ENCODE peak calls at places on chromosome 9, in four cellular contexts. F is SW 1271, M is NCI-H1092 treated with DMSO at 0.1 percent for 48 hours, X is posterior vena cava. B is an unnamed sample.

GRCh38 chr9:4235951-4236804 is 63.7 kb downstream of the GLIS3 start:
- DNase-seq in F (peak), M (no peak), X (no peak), B (no peak)

GRCh38 chr9:122988919-122989614 is 44.4 kb upstream of the GPR21 start:
- DNase-seq in F (no peak), M (no peak), X (no peak), B (no peak)

GRCh38 chr9:131943397-131943796 is 136.3 kb downstream of the MED27 start:
- DNase-seq in F (no peak), M (peak), X (no peak), B (no peak)

GRCh38 chr9:94480205-94480604 is 74.7 kb upstream of the PCAT7 start:
- DNase-seq in F (no peak), M (no peak), X (no peak), B (no peak)

GRCh38 chr9:105835721-105836120 is 141.4 kb downstream of the TMEM38B start:
- DNase-seq in F (no peak), M (peak), X (no peak), B (peak)

GRCh38 chr9:69542942-69543704 is 129.0 kb downstream of the APBA1 start:
- DNase-seq in F (no peak), M (peak), X (no peak), B (no peak)

GRCh38 chr9:6833518-6834192 is 75.9 kb downstream of the KDM4C start:
- DNase-seq in F (no peak), M (no peak), X (no peak), B (no peak)

GRCh38 chr9:113695901-113696300 is 180.2 kb upstream of the ZNF618 start:
- DNase-seq in F (no peak), M (no peak), X (no peak), B (no peak)

GRCh38 chr9:133127340-133127981 is 6.4 kb upstream of the RALGDS start:
- DNase-seq in F (no peak), M (no peak), X (no peak), B (no peak)

GRCh38 chr9:133583586-133583985 is 25.6 kb downstream of the FAM163B start:
- DNase-seq in F (no peak), M (peak), X (no peak), B (no peak)

B was measured in cerebellar nuclear complex.